ENCODE peak calls at places on chromosomes 5 and 9, in ten cellular contexts. One of them, this sample, is unnamed.
A peak's percentile ranks its signal among the peaks of the same experiment; 100 is the strongest.

GRCh38 chr5:78627766-78628165 is 20.8 kb downstream of the LHFPL2 start:
- DNase-seq in erythroblast: no peak
- DNase-seq in esophagus squamous epithelium: no peak
- DNase-seq in GM12878: no peak
- DNase-seq in body of pancreas: no peak
- DNase-seq in GM12892: no peak
- DNase-seq in HepG2: no peak
- DNase-seq in heart left ventricle: no peak
- DNase-seq in A549: no peak
- DNase-seq in ovary: no peak
- DNase-seq in this sample: no peak

GRCh38 chr5:138998521-138998920 is 123.4 kb upstream of the LRRTM2 start:
- DNase-seq in A549: no peak
- DNase-seq in GM12878: no peak
- DNase-seq in esophagus squamous epithelium: no peak
- DNase-seq in HepG2: no peak
- DNase-seq in heart left ventricle: no peak
- DNase-seq in GM12892: no peak
- DNase-seq in erythroblast: no peak
- DNase-seq in body of pancreas: no peak
- DNase-seq in ovary: no peak
- DNase-seq in this sample: no peak

GRCh38 chr5:179497636-179498365 is 52.6 kb upstream of the RUFY1 start:
- DNase-seq in esophagus squamous epithelium: no peak
- DNase-seq in GM12892: no peak
- DNase-seq in ovary: no peak
- DNase-seq in A549: no peak
- DNase-seq in GM12878: no peak
- DNase-seq in heart left ventricle: no peak
- DNase-seq in body of pancreas: no peak
- DNase-seq in HepG2: no peak
- DNase-seq in erythroblast: no peak
- DNase-seq in this sample: no peak

GRCh38 chr5:10046681-10047080 is 203.0 kb downstream of the ATPSCKMT start:
- DNase-seq in HepG2: no peak
- DNase-seq in body of pancreas: no peak
- DNase-seq in heart left ventricle: no peak
- DNase-seq in ovary: no peak
- DNase-seq in erythroblast: no peak
- DNase-seq in GM12892: no peak
- DNase-seq in esophagus squamous epithelium: no peak
- DNase-seq in GM12878: no peak
- DNase-seq in A549: no peak
- DNase-seq in this sample: peak; percentile 59

GRCh38 chr5:151483176-151483575 is 35.8 kb downstream of the SLC36A1 start:
- DNase-seq in body of pancreas: no peak
- DNase-seq in heart left ventricle: no peak
- DNase-seq in GM12878: no peak
- DNase-seq in A549: no peak
- DNase-seq in esophagus squamous epithelium: no peak
- DNase-seq in GM12892: no peak
- DNase-seq in erythroblast: no peak
- DNase-seq in ovary: no peak
- DNase-seq in HepG2: no peak
- DNase-seq in this sample: no peak

GRCh38 chr5:102481044-102481715 is 17.6 kb downstream of the SLCO6A1 start:
- DNase-seq in body of pancreas: no peak
- DNase-seq in A549: no peak
- DNase-seq in heart left ventricle: no peak
- DNase-seq in HepG2: no peak
- DNase-seq in ovary: no peak
- DNase-seq in esophagus squamous epithelium: no peak
- DNase-seq in GM12892: no peak
- DNase-seq in erythroblast: no peak
- DNase-seq in GM12878: no peak
- DNase-seq in this sample: no peak

GRCh38 chr9:106127771-106128170 is 433.4 kb downstream of the TMEM38B start:
- DNase-seq in HepG2: no peak
- DNase-seq in esophagus squamous epithelium: no peak
- DNase-seq in heart left ventricle: no peak
- DNase-seq in body of pancreas: no peak
- DNase-seq in erythroblast: no peak
- DNase-seq in ovary: no peak
- DNase-seq in GM12878: no peak
- DNase-seq in GM12892: no peak
- DNase-seq in A549: no peak
- DNase-seq in this sample: no peak

GRCh38 chr5:96226941-96227552 is 206.0 kb downstream of the PCSK1 start:
- DNase-seq in esophagus squamous epithelium: no peak
- DNase-seq in A549: no peak
- DNase-seq in erythroblast: no peak
- DNase-seq in body of pancreas: no peak
- DNase-seq in ovary: no peak
- DNase-seq in HepG2: no peak
- DNase-seq in heart left ventricle: peak; percentile 49
- DNase-seq in GM12878: no peak
- DNase-seq in GM12892: no peak
- DNase-seq in this sample: peak; percentile 30

DNA sequence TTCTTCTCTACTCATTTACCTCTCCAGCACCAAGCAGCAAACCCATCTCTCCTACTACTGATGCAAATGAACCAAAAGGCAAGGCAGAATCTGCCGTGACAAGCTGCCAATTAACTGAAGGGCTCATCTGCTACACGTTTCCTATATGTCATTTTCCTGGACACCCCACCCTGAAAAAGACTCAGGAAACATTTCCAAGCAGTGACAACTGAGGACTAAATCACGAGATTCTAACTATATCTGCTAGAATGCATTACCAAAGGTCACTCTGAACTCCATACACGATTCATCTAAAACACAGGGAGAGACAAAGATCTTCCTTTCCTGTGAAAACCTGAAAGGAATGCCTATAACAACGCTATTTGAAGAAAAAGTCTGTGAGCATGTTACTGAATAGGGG is 12.9 kb downstream of the PLPP1 start:
- DNase-seq in esophagus squamous epithelium: no peak
- DNase-seq in heart left ventricle: no peak
- DNase-seq in HepG2: no peak
- DNase-seq in GM12892: no peak
- DNase-seq in body of pancreas: no peak
- DNase-seq in erythroblast: no peak
- DNase-seq in A549: no peak
- DNase-seq in GM12878: no peak
- DNase-seq in ovary: no peak
- DNase-seq in this sample: no peak
- TF ChIP-seq POLR2A in esophagus squamous epithelium: no peak
- TF ChIP-seq POLR2A in heart left ventricle: no peak
- TF ChIP-seq POLR2A in HepG2: no peak
- TF ChIP-seq POLR2A in GM12892: no peak
- TF ChIP-seq POLR2A in body of pancreas: no peak
- TF ChIP-seq POLR2A in erythroblast: no peak
- TF ChIP-seq POLR2A in A549: no peak
- TF ChIP-seq POLR2A in GM12878: no peak
- TF ChIP-seq POLR2A in ovary: no peak
- TF ChIP-seq POLR2A in this sample: no peak

GRCh38 chr9:112751059-112751795 is 667 bp downstream of the SNX30 start:
- DNase-seq in erythroblast: peak; percentile 59
- DNase-seq in heart left ventricle: peak; percentile 51
- DNase-seq in A549: peak; percentile 64
- DNase-seq in ovary: peak; percentile 36
- DNase-seq in body of pancreas: peak; percentile 47
- DNase-seq in esophagus squamous epithelium: no peak
- DNase-seq in GM12892: peak; percentile 51
- DNase-seq in GM12878: no peak
- DNase-seq in HepG2: peak; percentile 78
- DNase-seq in this sample: peak; percentile 87

GRCh38 chr9:112752334-112753110 is 2.0 kb downstream of the SNX30 start:
- DNase-seq in heart left ventricle: no peak
- DNase-seq in A549: no peak
- DNase-seq in esophagus squamous epithelium: no peak
- DNase-seq in ovary: no peak
- DNase-seq in HepG2: no peak
- DNase-seq in GM12878: no peak
- DNase-seq in erythroblast: no peak
- DNase-seq in GM12892: no peak
- DNase-seq in body of pancreas: no peak
- DNase-seq in this sample: no peak

GRCh38 chr9:112750767-112751058 is 153 bp downstream of the SNX30 start:
- DNase-seq in erythroblast: peak; percentile 73
- DNase-seq in HepG2: no peak
- DNase-seq in esophagus squamous epithelium: no peak
- DNase-seq in GM12878: no peak
- DNase-seq in heart left ventricle: no peak
- DNase-seq in GM12892: no peak
- DNase-seq in ovary: no peak
- DNase-seq in body of pancreas: no peak
- DNase-seq in A549: no peak
- DNase-seq in this sample: no peak

GRCh38 chr9:112748041-112748440 is 2.5 kb upstream of the SNX30 start:
- DNase-seq in esophagus squamous epithelium: no peak
- DNase-seq in heart left ventricle: no peak
- DNase-seq in HepG2: no peak
- DNase-seq in A549: no peak
- DNase-seq in ovary: no peak
- DNase-seq in erythroblast: no peak
- DNase-seq in body of pancreas: no peak
- DNase-seq in GM12878: no peak
- DNase-seq in GM12892: no peak
- DNase-seq in this sample: peak; percentile 20

GRCh38 chr9:112750111-112750766 is at the start of gene SNX30:
- DNase-seq in heart left ventricle: peak; percentile 92
- DNase-seq in HepG2: peak; percentile 79
- DNase-seq in A549: peak; percentile 84
- DNase-seq in body of pancreas: peak; percentile 91
- DNase-seq in GM12878: no peak
- DNase-seq in ovary: peak; percentile 88
- DNase-seq in erythroblast: peak; percentile 95
- DNase-seq in esophagus squamous epithelium: peak; percentile 47
- DNase-seq in GM12892: peak; percentile 85
- DNase-seq in this sample: peak; percentile 97
- TF ChIP-seq POLR2A in heart left ventricle: no peak
- TF ChIP-seq POLR2A in HepG2: peak; percentile 93
- TF ChIP-seq POLR2A in A549: peak; percentile 95
- TF ChIP-seq POLR2A in body of pancreas: peak; percentile 73
- TF ChIP-seq POLR2A in GM12878: peak; percentile 85
- TF ChIP-seq POLR2A in ovary: peak; percentile 64
- TF ChIP-seq POLR2A in erythroblast: peak; percentile 78
- TF ChIP-seq POLR2A in esophagus squamous epithelium: no peak
- TF ChIP-seq POLR2A in GM12892: peak; percentile 67
- TF ChIP-seq POLR2A in this sample: no peak

DNA sequence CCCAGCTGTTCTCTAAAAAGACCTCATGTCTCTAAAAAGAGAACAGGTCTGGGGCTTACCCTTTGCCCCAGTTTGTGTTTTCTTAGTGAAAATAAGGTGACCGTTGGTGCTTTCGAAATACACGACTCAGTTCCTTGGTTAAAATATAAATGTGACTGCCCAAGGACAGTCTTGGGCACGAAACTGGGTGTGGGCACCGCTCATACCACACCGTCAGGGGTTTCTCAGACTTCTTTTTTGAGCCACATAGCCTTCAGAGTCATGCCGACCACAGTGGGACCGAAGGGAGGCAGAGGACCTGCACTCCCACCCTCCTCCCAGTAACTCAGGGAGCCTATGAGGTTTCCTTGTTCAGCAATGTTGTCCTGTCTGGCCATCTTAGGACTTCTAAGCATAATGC is 6.5 kb downstream of the SNX18 start:
- DNase-seq in erythroblast: no peak
- DNase-seq in heart left ventricle: no peak
- DNase-seq in A549: no peak
- DNase-seq in GM12892: no peak
- DNase-seq in HepG2: no peak
- DNase-seq in body of pancreas: no peak
- DNase-seq in esophagus squamous epithelium: no peak
- DNase-seq in ovary: no peak
- DNase-seq in GM12878: no peak
- DNase-seq in this sample: no peak
- TF ChIP-seq POLR2A in erythroblast: no peak
- TF ChIP-seq POLR2A in heart left ventricle: no peak
- TF ChIP-seq POLR2A in A549: no peak
- TF ChIP-seq POLR2A in GM12892: no peak
- TF ChIP-seq POLR2A in HepG2: no peak
- TF ChIP-seq POLR2A in body of pancreas: no peak
- TF ChIP-seq POLR2A in esophagus squamous epithelium: no peak
- TF ChIP-seq POLR2A in ovary: no peak
- TF ChIP-seq POLR2A in GM12878: no peak
- TF ChIP-seq POLR2A in this sample: no peak

GRCh38 chr9:134456740-134457315 is 130.6 kb downstream of the RXRA start:
- DNase-seq in erythroblast: no peak
- DNase-seq in HepG2: no peak
- DNase-seq in GM12878: no peak
- DNase-seq in ovary: no peak
- DNase-seq in A549: no peak
- DNase-seq in body of pancreas: no peak
- DNase-seq in heart left ventricle: no peak
- DNase-seq in GM12892: no peak
- DNase-seq in esophagus squamous epithelium: no peak
- DNase-seq in this sample: no peak

GRCh38 chr9:134455010-134455409 is 128.8 kb downstream of the RXRA start:
- DNase-seq in body of pancreas: no peak
- DNase-seq in HepG2: no peak
- DNase-seq in A549: no peak
- DNase-seq in esophagus squamous epithelium: no peak
- DNase-seq in GM12892: no peak
- DNase-seq in heart left ventricle: no peak
- DNase-seq in erythroblast: no peak
- DNase-seq in GM12878: no peak
- DNase-seq in ovary: no peak
- DNase-seq in this sample: no peak

GRCh38 chr9:134455537-134455936 is 129.3 kb downstream of the RXRA start:
- DNase-seq in GM12892: no peak
- DNase-seq in esophagus squamous epithelium: no peak
- DNase-seq in HepG2: no peak
- DNase-seq in A549: no peak
- DNase-seq in GM12878: no peak
- DNase-seq in erythroblast: no peak
- DNase-seq in body of pancreas: no peak
- DNase-seq in heart left ventricle: no peak
- DNase-seq in ovary: no peak
- DNase-seq in this sample: no peak

GRCh38 chr9:134457321-134457923 is 131.2 kb downstream of the RXRA start:
- DNase-seq in HepG2: no peak
- DNase-seq in GM12892: no peak
- DNase-seq in esophagus squamous epithelium: no peak
- DNase-seq in GM12878: no peak
- DNase-seq in body of pancreas: no peak
- DNase-seq in ovary: no peak
- DNase-seq in A549: no peak
- DNase-seq in heart left ventricle: no peak
- DNase-seq in erythroblast: no peak
- DNase-seq in this sample: peak; percentile 86

DNA sequence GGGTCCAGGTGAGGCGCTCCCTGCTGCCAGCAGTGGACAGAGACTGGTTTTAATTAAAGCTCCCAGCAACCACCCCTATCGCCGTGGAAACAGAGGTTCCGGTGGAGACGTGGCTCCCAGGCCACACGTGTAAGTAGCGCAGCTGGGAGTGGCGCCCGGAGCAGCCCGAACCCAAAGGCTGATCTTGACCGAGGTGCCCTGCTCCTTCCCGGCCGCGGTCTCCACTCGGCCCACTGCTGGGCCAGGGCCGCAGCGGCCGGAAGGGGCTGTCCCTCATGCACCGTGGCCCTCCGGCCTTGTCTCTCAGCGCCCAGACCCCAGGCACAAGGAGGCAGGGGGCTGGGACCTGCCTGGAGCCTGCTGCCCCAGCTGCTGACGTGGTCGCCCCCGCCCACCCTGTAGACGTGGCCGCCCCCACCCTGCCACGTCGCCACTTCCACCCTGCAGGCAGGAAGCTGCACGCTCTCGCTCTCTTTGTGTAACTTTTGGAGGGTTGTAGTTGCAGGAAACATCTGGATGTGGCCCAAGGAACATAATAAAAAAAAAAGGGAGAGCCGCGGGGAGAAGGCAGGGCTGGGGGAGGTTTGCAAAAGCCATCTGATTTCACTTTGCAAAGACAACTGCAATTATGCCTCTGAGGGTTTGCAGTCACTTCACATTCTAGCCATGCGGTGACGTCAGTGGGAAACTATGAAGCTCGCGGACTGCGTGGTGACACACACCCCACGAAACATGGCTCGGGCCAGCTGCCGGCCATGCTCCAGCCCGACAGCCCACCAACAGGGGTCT is 129.9 kb downstream of the RXRA start:
- DNase-seq in body of pancreas: peak; percentile 49
- DNase-seq in heart left ventricle: peak; percentile 90
- DNase-seq in A549: peak; percentile 59
- DNase-seq in HepG2: no peak
- DNase-seq in esophagus squamous epithelium: peak; percentile 40
- DNase-seq in erythroblast: peak; percentile 35
- DNase-seq in GM12892: no peak
- DNase-seq in ovary: peak; percentile 79
- DNase-seq in GM12878: no peak
- DNase-seq in this sample: peak; percentile 96
- TF ChIP-seq POLR2A in body of pancreas: no peak
- TF ChIP-seq POLR2A in heart left ventricle: no peak
- TF ChIP-seq POLR2A in A549: no peak
- TF ChIP-seq POLR2A in HepG2: no peak
- TF ChIP-seq POLR2A in esophagus squamous epithelium: no peak
- TF ChIP-seq POLR2A in erythroblast: no peak
- TF ChIP-seq POLR2A in GM12892: no peak
- TF ChIP-seq POLR2A in ovary: no peak
- TF ChIP-seq POLR2A in GM12878: peak; percentile 51
- TF ChIP-seq POLR2A in this sample: no peak